ENCODE peak calls at places on chromosome 22, in seven cellular contexts. One of them, this sample, is unnamed.

GRCh38 chr22:27135582-27135981 is 478.2 kb downstream of the MIAT start:
- DNase-seq in PC-9: no peak
- DNase-seq in adipocyte: no peak
- DNase-seq in osteoblast: peak; percentile 91
- DNase-seq in CD8-positive, alpha-beta T cell: no peak
- DNase-seq in psoas muscle: no peak
- DNase-seq in spleen: no peak
- DNase-seq in this sample: no peak

GRCh38 chr22:22125028-22125578 is 119.5 kb upstream of the VPREB1 start:
- DNase-seq in PC-9: no peak
- DNase-seq in adipocyte: no peak
- DNase-seq in osteoblast: no peak
- DNase-seq in CD8-positive, alpha-beta T cell: no peak
- DNase-seq in psoas muscle: no peak
- DNase-seq in spleen: no peak
- DNase-seq in this sample: no peak

GRCh38 chr22:25475554-25476022 is 88.9 kb upstream of the GRK3 start:
- DNase-seq in PC-9: no peak
- DNase-seq in adipocyte: peak; percentile 11
- DNase-seq in osteoblast: peak; percentile 73
- DNase-seq in CD8-positive, alpha-beta T cell: no peak
- DNase-seq in psoas muscle: no peak
- DNase-seq in spleen: no peak
- DNase-seq in this sample: no peak

GRCh38 chr22:42769574-42770447 is 49.1 kb upstream of the A4GALT start:
- DNase-seq in PC-9: peak; percentile 43
- DNase-seq in adipocyte: no peak
- DNase-seq in osteoblast: peak; percentile 96
- DNase-seq in CD8-positive, alpha-beta T cell: no peak
- DNase-seq in psoas muscle: peak; percentile 64
- DNase-seq in spleen: peak; percentile 89
- DNase-seq in this sample: no peak

GRCh38 chr22:25167834-25168601 is 31.6 kb upstream of the CRYBB3 start:
- DNase-seq in PC-9: no peak
- DNase-seq in adipocyte: no peak
- DNase-seq in osteoblast: no peak
- DNase-seq in CD8-positive, alpha-beta T cell: no peak
- DNase-seq in psoas muscle: no peak
- DNase-seq in spleen: peak; percentile 22
- DNase-seq in this sample: no peak

GRCh38 chr22:24965822-24966626 is 13.5 kb downstream of the KIAA1671 start:
- DNase-seq in PC-9: peak; percentile 89
- DNase-seq in adipocyte: no peak
- DNase-seq in osteoblast: no peak
- DNase-seq in CD8-positive, alpha-beta T cell: no peak
- DNase-seq in psoas muscle: peak; percentile 41
- DNase-seq in spleen: no peak
- DNase-seq in this sample: no peak

GRCh38 chr22:16601437-16602223 is 9.0 kb upstream of the CCT8L2 start:
- DNase-seq in PC-9: no peak
- DNase-seq in adipocyte: no peak
- DNase-seq in osteoblast: no peak
- DNase-seq in CD8-positive, alpha-beta T cell: no peak
- DNase-seq in psoas muscle: peak; percentile 39
- DNase-seq in spleen: peak; percentile 76
- DNase-seq in this sample: no peak

GRCh38 chr22:44583854-44584253 is 85.8 kb upstream of the RTL6 start:
- DNase-seq in PC-9: no peak
- DNase-seq in adipocyte: no peak
- DNase-seq in osteoblast: no peak
- DNase-seq in CD8-positive, alpha-beta T cell: no peak
- DNase-seq in psoas muscle: no peak
- DNase-seq in spleen: peak; percentile 52
- DNase-seq in this sample: no peak

GRCh38 chr22:27046603-27047002 is 389.2 kb downstream of the MIAT start:
- DNase-seq in PC-9: no peak
- DNase-seq in adipocyte: no peak
- DNase-seq in osteoblast: no peak
- DNase-seq in CD8-positive, alpha-beta T cell: no peak
- DNase-seq in psoas muscle: no peak
- DNase-seq in spleen: no peak
- DNase-seq in this sample: no peak

GRCh38 chr22:27296091-27296675 is 505.4 kb downstream of the MN1 start:
- DNase-seq in PC-9: no peak
- DNase-seq in adipocyte: no peak
- DNase-seq in osteoblast: no peak
- DNase-seq in CD8-positive, alpha-beta T cell: no peak
- DNase-seq in psoas muscle: no peak
- DNase-seq in spleen: no peak
- DNase-seq in this sample: no peak

GRCh38 chr22:26646158-26646557 is 11.2 kb upstream of the MIAT start:
- DNase-seq in PC-9: no peak
- DNase-seq in adipocyte: peak; percentile 57
- DNase-seq in osteoblast: no peak
- DNase-seq in CD8-positive, alpha-beta T cell: no peak
- DNase-seq in psoas muscle: no peak
- DNase-seq in spleen: no peak
- DNase-seq in this sample: no peak

GRCh38 chr22:37701121-37701786 is 4.4 kb downstream of the TRIOBP start:
- DNase-seq in PC-9: no peak
- DNase-seq in adipocyte: no peak
- DNase-seq in osteoblast: no peak
- DNase-seq in CD8-positive, alpha-beta T cell: no peak
- DNase-seq in psoas muscle: no peak
- DNase-seq in spleen: no peak
- DNase-seq in this sample: no peak

GRCh38 chr22:42304021-42304790 is 33.8 kb upstream of the TCF20 start:
- DNase-seq in PC-9: no peak
- DNase-seq in adipocyte: no peak
- DNase-seq in osteoblast: no peak
- DNase-seq in CD8-positive, alpha-beta T cell: no peak
- DNase-seq in psoas muscle: no peak
- DNase-seq in spleen: no peak
- DNase-seq in this sample: peak; percentile 93

GRCh38 chr22:42683599-42684283 is 34.5 kb upstream of the CYB5R3 start:
- DNase-seq in PC-9: no peak
- DNase-seq in adipocyte: peak; percentile 83
- DNase-seq in osteoblast: peak; percentile 89
- DNase-seq in CD8-positive, alpha-beta T cell: no peak
- DNase-seq in psoas muscle: peak; percentile 76
- DNase-seq in spleen: no peak
- DNase-seq in this sample: no peak

GRCh38 chr22:28246392-28246791 is 327.3 kb upstream of the PITPNB start:
- DNase-seq in PC-9: no peak
- DNase-seq in adipocyte: peak; percentile 37
- DNase-seq in osteoblast: no peak
- DNase-seq in CD8-positive, alpha-beta T cell: no peak
- DNase-seq in psoas muscle: no peak
- DNase-seq in spleen: no peak
- DNase-seq in this sample: no peak

GRCh38 chr22:46086577-46087335 is 63.6 kb upstream of the PPARA start:
- DNase-seq in PC-9: no peak
- DNase-seq in adipocyte: no peak
- DNase-seq in osteoblast: peak; percentile 83
- DNase-seq in CD8-positive, alpha-beta T cell: no peak
- DNase-seq in psoas muscle: peak; percentile 47
- DNase-seq in spleen: peak; percentile 68
- DNase-seq in this sample: no peak

GRCh38 chr22:22125579-22126468 is 118.8 kb upstream of the VPREB1 start:
- DNase-seq in PC-9: no peak
- DNase-seq in adipocyte: no peak
- DNase-seq in osteoblast: no peak
- DNase-seq in CD8-positive, alpha-beta T cell: no peak
- DNase-seq in psoas muscle: no peak
- DNase-seq in spleen: no peak
- DNase-seq in this sample: no peak

GRCh38 chr22:20672082-20672424 is 101.9 kb upstream of the SERPIND1 start:
- DNase-seq in PC-9: no peak
- DNase-seq in adipocyte: no peak
- DNase-seq in osteoblast: no peak
- DNase-seq in CD8-positive, alpha-beta T cell: no peak
- DNase-seq in psoas muscle: no peak
- DNase-seq in spleen: no peak
- DNase-seq in this sample: no peak

GRCh38 chr22:46865642-46866041 is 103.2 kb downstream of the TBC1D22A start:
- DNase-seq in PC-9: no peak
- DNase-seq in adipocyte: no peak
- DNase-seq in osteoblast: no peak
- DNase-seq in CD8-positive, alpha-beta T cell: no peak
- DNase-seq in psoas muscle: no peak
- DNase-seq in spleen: no peak
- DNase-seq in this sample: no peak

GRCh38 chr22:24170189-24170588 is 11.1 kb upstream of the SUSD2 start:
- DNase-seq in PC-9: no peak
- DNase-seq in adipocyte: no peak
- DNase-seq in osteoblast: no peak
- DNase-seq in CD8-positive, alpha-beta T cell: no peak
- DNase-seq in psoas muscle: no peak
- DNase-seq in spleen: no peak
- DNase-seq in this sample: no peak

GRCh38 chr22:28249402-28249801 is 330.3 kb upstream of the PITPNB start:
- DNase-seq in PC-9: no peak
- DNase-seq in adipocyte: no peak
- DNase-seq in osteoblast: no peak
- DNase-seq in CD8-positive, alpha-beta T cell: no peak
- DNase-seq in psoas muscle: no peak
- DNase-seq in spleen: no peak
- DNase-seq in this sample: no peak

GRCh38 chr22:24153353-24153752 is 27.9 kb upstream of the SUSD2 start:
- DNase-seq in PC-9: no peak
- DNase-seq in adipocyte: no peak
- DNase-seq in osteoblast: no peak
- DNase-seq in CD8-positive, alpha-beta T cell: peak; percentile 71
- DNase-seq in psoas muscle: no peak
- DNase-seq in spleen: peak; percentile 85
- DNase-seq in this sample: no peak

GRCh38 chr22:44419429-44419828 is 78.6 kb downstream of the RTL6 start:
- DNase-seq in PC-9: no peak
- DNase-seq in adipocyte: no peak
- DNase-seq in osteoblast: no peak
- DNase-seq in CD8-positive, alpha-beta T cell: no peak
- DNase-seq in psoas muscle: no peak
- DNase-seq in spleen: no peak
- DNase-seq in this sample: no peak

GRCh38 chr22:46336119-46337078 is 885 bp downstream of the TRMU start:
- DNase-seq in PC-9: no peak
- DNase-seq in adipocyte: peak; percentile 46
- DNase-seq in osteoblast: peak; percentile 89
- DNase-seq in CD8-positive, alpha-beta T cell: no peak
- DNase-seq in psoas muscle: no peak
- DNase-seq in spleen: peak; percentile 83
- DNase-seq in this sample: peak; percentile 30

GRCh38 chr22:47162865-47163264 is 400.4 kb downstream of the TBC1D22A start:
- DNase-seq in PC-9: no peak
- DNase-seq in adipocyte: no peak
- DNase-seq in osteoblast: peak; percentile 30
- DNase-seq in CD8-positive, alpha-beta T cell: no peak
- DNase-seq in psoas muscle: no peak
- DNase-seq in spleen: peak; percentile 43
- DNase-seq in this sample: peak; percentile 3

GRCh38 chr22:28237092-28237491 is 318.0 kb upstream of the PITPNB start:
- DNase-seq in PC-9: no peak
- DNase-seq in adipocyte: peak; percentile 36
- DNase-seq in osteoblast: peak; percentile 31
- DNase-seq in CD8-positive, alpha-beta T cell: no peak
- DNase-seq in psoas muscle: no peak
- DNase-seq in spleen: no peak
- DNase-seq in this sample: no peak

GRCh38 chr22:28759861-28760560 is 12.5 kb upstream of the CCDC117 start:
- DNase-seq in PC-9: no peak
- DNase-seq in adipocyte: no peak
- DNase-seq in osteoblast: peak; percentile 58
- DNase-seq in CD8-positive, alpha-beta T cell: no peak
- DNase-seq in psoas muscle: no peak
- DNase-seq in spleen: peak; percentile 14
- DNase-seq in this sample: no peak

GRCh38 chr22:26172389-26172990 is 3.2 kb downstream of the SEZ6L start:
- DNase-seq in PC-9: peak; percentile 5
- DNase-seq in adipocyte: peak; percentile 41
- DNase-seq in osteoblast: peak; percentile 93
- DNase-seq in CD8-positive, alpha-beta T cell: peak; percentile 13
- DNase-seq in psoas muscle: peak; percentile 17
- DNase-seq in spleen: no peak
- DNase-seq in this sample: peak; percentile 77

GRCh38 chr22:19880786-19881569 is 26.3 kb upstream of the GNB1L start:
- DNase-seq in PC-9: peak; percentile 92
- DNase-seq in adipocyte: peak; percentile 97
- DNase-seq in osteoblast: peak; percentile 99
- DNase-seq in CD8-positive, alpha-beta T cell: no peak
- DNase-seq in psoas muscle: peak; percentile 55
- DNase-seq in spleen: peak; percentile 68
- DNase-seq in this sample: no peak

GRCh38 chr22:31082606-31083376 is 1.7 kb downstream of the SMTN start:
- DNase-seq in PC-9: peak; percentile 65
- DNase-seq in adipocyte: peak; percentile 59
- DNase-seq in osteoblast: peak; percentile 98
- DNase-seq in CD8-positive, alpha-beta T cell: peak; percentile 35
- DNase-seq in psoas muscle: peak; percentile 67
- DNase-seq in spleen: peak; percentile 82
- DNase-seq in this sample: peak; percentile 86
- H3K4me3 ChIP-seq in PC-9: peak overlapping the region; percentile 59
- H3K4me3 ChIP-seq in adipocyte: peak overlapping the region; percentile 91
- H3K4me3 ChIP-seq in osteoblast: peak overlapping the region; percentile 95
- H3K4me3 ChIP-seq in CD8-positive, alpha-beta T cell: no peak overlapping the region
- H3K4me3 ChIP-seq in psoas muscle: peak overlapping the region; percentile 89
- H3K4me3 ChIP-seq in spleen: peak overlapping the region; percentile 86
- H3K4me3 ChIP-seq in this sample: no peak overlapping the region

GRCh38 chr22:34829485-34829884 is 236.5 kb upstream of the ISX start:
- DNase-seq in PC-9: no peak
- DNase-seq in adipocyte: no peak
- DNase-seq in osteoblast: no peak
- DNase-seq in CD8-positive, alpha-beta T cell: no peak
- DNase-seq in psoas muscle: no peak
- DNase-seq in spleen: no peak
- DNase-seq in this sample: no peak
- H3K27me3 ChIP-seq in PC-9: peaks cover 12% of the 10 kb centered on the region
- H3K27me3 ChIP-seq in adipocyte: no peaks in the 10 kb centered on the region
- H3K27me3 ChIP-seq in osteoblast: no peaks in the 10 kb centered on the region
- H3K27me3 ChIP-seq in CD8-positive, alpha-beta T cell: no peaks in the 10 kb centered on the region
- H3K27me3 ChIP-seq in psoas muscle: no peaks in the 10 kb centered on the region
- H3K27me3 ChIP-seq in spleen: no peaks in the 10 kb centered on the region
- H3K27me3 ChIP-seq in this sample: no peaks in the 10 kb centered on the region

GRCh38 chr22:36233796-36234195 is 5.5 kb downstream of the APOL2 start:
- DNase-seq in PC-9: no peak
- DNase-seq in adipocyte: no peak
- DNase-seq in osteoblast: no peak
- DNase-seq in CD8-positive, alpha-beta T cell: no peak
- DNase-seq in psoas muscle: no peak
- DNase-seq in spleen: no peak
- DNase-seq in this sample: no peak
- H3K36me3 ChIP-seq in PC-9: no peaks in the 10 kb centered on the region
- H3K36me3 ChIP-seq in adipocyte: peaks cover 66% of the 10 kb centered on the region
- H3K36me3 ChIP-seq in osteoblast: peaks cover 48% of the 10 kb centered on the region
- H3K36me3 ChIP-seq in CD8-positive, alpha-beta T cell: peaks cover 36% of the 10 kb centered on the region
- H3K36me3 ChIP-seq in psoas muscle: peaks cover 3% of the 10 kb centered on the region
- H3K36me3 ChIP-seq in spleen: peaks cover 34% of the 10 kb centered on the region
- H3K36me3 ChIP-seq in this sample: no peaks in the 10 kb centered on the region

DNA sequence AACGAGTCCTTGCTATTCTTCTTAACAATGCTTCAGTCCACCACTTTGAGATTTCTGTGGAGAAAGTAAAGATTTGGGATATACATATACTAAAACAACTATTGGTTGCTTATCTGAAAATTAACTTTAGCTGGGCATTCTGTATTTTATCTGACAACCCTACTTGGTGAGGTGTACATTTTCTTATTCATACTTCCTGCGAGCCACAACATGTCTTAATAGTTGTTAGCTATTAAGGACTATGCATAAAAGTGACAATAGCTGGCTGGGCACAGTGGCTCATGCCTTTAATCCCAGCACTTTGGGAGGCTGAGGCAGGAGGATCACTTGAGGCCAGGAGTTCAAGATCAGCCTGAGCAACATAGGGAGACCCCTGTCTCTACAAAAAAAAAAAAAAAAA is 28.0 kb upstream of the TMA7B start:
- DNase-seq in PC-9: no peak
- DNase-seq in adipocyte: no peak
- DNase-seq in osteoblast: no peak
- DNase-seq in CD8-positive, alpha-beta T cell: no peak
- DNase-seq in psoas muscle: no peak
- DNase-seq in spleen: no peak
- DNase-seq in this sample: no peak
- H3K4me3 ChIP-seq in PC-9: no peak overlapping the region
- H3K4me3 ChIP-seq in adipocyte: no peak overlapping the region
- H3K4me3 ChIP-seq in osteoblast: no peak overlapping the region
- H3K4me3 ChIP-seq in CD8-positive, alpha-beta T cell: no peak overlapping the region
- H3K4me3 ChIP-seq in psoas muscle: no peak overlapping the region
- H3K4me3 ChIP-seq in spleen: no peak overlapping the region
- H3K4me3 ChIP-seq in this sample: no peak overlapping the region